ENCODE peak calls at places on chromosome 4, in seven cellular contexts. N is psoas muscle, T is IMR-90, K is GM12865, M is bronchial epithelial cell, L is cardiac fibroblast, Q is suprapubic skin. A is an unnamed sample.

GRCh38 chr4:113013746-113014145 is 35.7 kb upstream of the ANK2 start:
- DNase-seq in N (no peak), T (no peak), K (no peak), M (no peak), L (peak; percentile 14), Q (no peak), A (no peak)

GRCh38 chr4:110055014-110055768 is 142.5 kb downstream of the EGF start:
- DNase-seq in N (no peak), T (peak; percentile 28), K (peak; percentile 87), M (peak; percentile 15), L (no peak), Q (no peak), A (peak; percentile 24)

GRCh38 chr4:73976716-73977115 is 5.1 kb downstream of the PF4 start:
- DNase-seq in N (no peak), T (peak; percentile 13), K (no peak), M (no peak), L (peak; percentile 84), Q (no peak), A (no peak)

GRCh38 chr4:183097251-183098079 is 1.6 kb upstream of the WWC2 start:
- DNase-seq in N (peak; percentile 70), T (no peak), K (no peak), M (no peak), L (no peak), Q (peak; percentile 72), A (no peak)

GRCh38 chr4:123406862-123407261 is 10.3 kb downstream of the SPRY1 start:
- DNase-seq in N (no peak), T (no peak), K (no peak), M (no peak), L (peak; percentile 36), Q (no peak), A (no peak)

GRCh38 chr4:26273308-26273980 is 47.4 kb upstream of the RBPJ start:
- DNase-seq in N (no peak), T (no peak), K (no peak), M (no peak), L (no peak), Q (no peak), A (no peak)

GRCh38 chr4:1294424-1294823 is 4.7 kb downstream of the MAEA start:
- DNase-seq in N (peak; percentile 37), T (no peak), K (no peak), M (no peak), L (no peak), Q (no peak), A (no peak)

GRCh38 chr4:111266937-111267336 is 644.1 kb upstream of the PITX2 start:
- DNase-seq in N (no peak), T (no peak), K (no peak), M (no peak), L (no peak), Q (no peak), A (no peak)

GRCh38 chr4:189088783-189089182 is 851.9 kb upstream of the FRG1 start:
- DNase-seq in N (no peak), T (peak; percentile 79), K (no peak), M (no peak), L (no peak), Q (no peak), A (no peak)

GRCh38 chr4:163484906-163485305 is 9.6 kb upstream of the TMA16 start:
- DNase-seq in N (no peak), T (peak; percentile 51), K (peak; percentile 76), M (peak; percentile 44), L (peak; percentile 65), Q (no peak), A (peak; percentile 55)

GRCh38 chr4:152591361-152591760 is 55.5 kb upstream of the FBXW7 start:
- DNase-seq in N (peak; percentile 67), T (peak; percentile 11), K (no peak), M (peak; percentile 65), L (peak; percentile 61), Q (peak; percentile 78), A (peak; percentile 81)

GRCh38 chr4:52173470-52174055 is 122.5 kb downstream of the SPATA18 start:
- DNase-seq in N (peak; percentile 80), T (no peak), K (no peak), M (no peak), L (peak; percentile 52), Q (no peak), A (no peak)

GRCh38 chr4:34148322-34148908 is 2095.9 kb downstream of the ARAP2 start:
- DNase-seq in N (no peak), T (no peak), K (no peak), M (peak; percentile 53), L (no peak), Q (no peak), A (peak; percentile 30)

GRCh38 chr4:37760840-37761239 is 65.6 kb upstream of the PGM2 start:
- DNase-seq in N (no peak), T (no peak), K (no peak), M (peak; percentile 13), L (peak; percentile 64), Q (no peak), A (no peak)

GRCh38 chr4:124907881-124908280 is 195.3 kb upstream of the ANKRD50 start:
- DNase-seq in N (no peak), T (peak; percentile 91), K (no peak), M (no peak), L (peak; percentile 70), Q (no peak), A (no peak)

GRCh38 chr4:81366786-81367185 is 104.9 kb downstream of the RASGEF1B start:
- DNase-seq in N (no peak), T (no peak), K (no peak), M (no peak), L (no peak), Q (no peak), A (no peak)

GRCh38 chr4:162157241-162157640 is 6.6 kb downstream of the FSTL5 start:
- DNase-seq in N (no peak), T (no peak), K (no peak), M (no peak), L (no peak), Q (no peak), A (no peak)

GRCh38 chr4:21811576-21811975 is 137.0 kb downstream of the KCNIP4 start:
- DNase-seq in N (no peak), T (no peak), K (no peak), M (no peak), L (peak; percentile 65), Q (no peak), A (no peak)

GRCh38 chr4:108683479-108683878 is 33.1 kb downstream of the OSTC start:
- DNase-seq in N (no peak), T (peak; percentile 41), K (peak; percentile 28), M (peak; percentile 52), L (peak; percentile 35), Q (no peak), A (peak; percentile 57)

GRCh38 chr4:17490575-17491059 is 21.3 kb downstream of the QDPR start:
- DNase-seq in N (no peak), T (no peak), K (no peak), M (no peak), L (no peak), Q (no peak), A (no peak)

GRCh38 chr4:153520871-153521329 is 54.7 kb downstream of the TMEM131L start:
- DNase-seq in N (no peak), T (no peak), K (peak; percentile 81), M (no peak), L (no peak), Q (no peak), A (no peak)

GRCh38 chr4:158622251-158622650 is 49.4 kb downstream of the C4orf46 start:
- DNase-seq in N (no peak), T (peak; percentile 34), K (no peak), M (peak; percentile 69), L (peak; percentile 9), Q (no peak), A (peak; percentile 24)

GRCh38 chr4:143668930-143669553 is 31.4 kb downstream of the FREM3 start:
- DNase-seq in N (no peak), T (no peak), K (peak; percentile 75), M (no peak), L (no peak), Q (no peak), A (no peak)

DNA sequence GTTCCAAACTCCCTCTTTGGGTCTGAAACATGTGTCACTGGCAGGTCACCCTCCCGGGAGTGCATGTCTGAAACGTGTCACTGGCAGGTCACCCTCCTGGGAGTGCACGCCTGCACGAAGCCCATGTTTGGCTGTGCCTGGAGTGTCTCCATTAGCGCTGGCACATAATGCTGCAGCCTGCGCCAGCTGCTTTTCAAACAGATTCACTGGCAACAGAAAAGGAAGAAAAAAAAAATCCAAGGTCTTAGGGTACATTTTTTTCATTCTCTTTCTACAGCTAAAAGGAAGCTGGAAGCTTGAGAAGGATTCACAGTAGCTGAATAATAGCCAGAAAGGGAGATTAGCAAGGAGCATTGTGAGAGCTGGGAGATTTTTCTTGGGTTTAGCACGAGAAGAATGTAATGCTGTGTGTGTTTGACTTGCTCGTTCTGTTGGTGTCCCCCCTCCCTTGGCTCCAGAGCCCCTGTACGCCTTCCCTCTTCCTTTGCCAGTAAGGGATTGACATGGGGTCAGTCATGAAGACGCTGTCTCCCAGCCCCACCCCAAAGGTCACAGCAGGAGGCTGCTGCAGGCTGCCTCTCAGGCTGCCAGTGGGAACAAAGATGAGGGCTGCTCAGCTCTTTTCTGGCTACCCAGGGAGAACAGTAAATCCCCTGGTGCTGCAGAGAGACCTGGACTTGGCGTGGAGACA is 39.1 kb upstream of the TLR3 start:
- DNase-seq in N (peak; percentile 84), T (peak; percentile 5), K (no peak), M (peak; percentile 17), L (peak; percentile 94), Q (peak; percentile 73), A (peak; percentile 19)
- H3K4me3 ChIP-seq in N (peak overlapping the region; percentile 41), T (no peak overlapping the region), K (no peak overlapping the region), M (no peak overlapping the region), L (no peak overlapping the region), Q (peak overlapping the region; percentile 14), A (no peak overlapping the region)

GRCh38 chr4:8681391-8681790 is 88.8 kb downstream of the CPZ start:
- DNase-seq in N (no peak), T (no peak), K (no peak), M (no peak), L (no peak), Q (no peak), A (no peak)
- TF ChIP-seq CTCF in N (no peak), T (no peak), K (no peak), M (no peak), L (no peak), Q (no peak), A (no peak)

GRCh38 chr4:18980516-18981233 is 959.1 kb upstream of the LCORL start:
- DNase-seq in N (no peak), T (no peak), K (peak; percentile 79), M (peak; percentile 39), L (no peak), Q (no peak), A (peak; percentile 71)
- H3K4me3 ChIP-seq in N (no peak overlapping the region), T (no peak overlapping the region), K (no peak overlapping the region), M (no peak overlapping the region), L (no peak overlapping the region), Q (no peak overlapping the region), A (no peak overlapping the region)

DNA sequence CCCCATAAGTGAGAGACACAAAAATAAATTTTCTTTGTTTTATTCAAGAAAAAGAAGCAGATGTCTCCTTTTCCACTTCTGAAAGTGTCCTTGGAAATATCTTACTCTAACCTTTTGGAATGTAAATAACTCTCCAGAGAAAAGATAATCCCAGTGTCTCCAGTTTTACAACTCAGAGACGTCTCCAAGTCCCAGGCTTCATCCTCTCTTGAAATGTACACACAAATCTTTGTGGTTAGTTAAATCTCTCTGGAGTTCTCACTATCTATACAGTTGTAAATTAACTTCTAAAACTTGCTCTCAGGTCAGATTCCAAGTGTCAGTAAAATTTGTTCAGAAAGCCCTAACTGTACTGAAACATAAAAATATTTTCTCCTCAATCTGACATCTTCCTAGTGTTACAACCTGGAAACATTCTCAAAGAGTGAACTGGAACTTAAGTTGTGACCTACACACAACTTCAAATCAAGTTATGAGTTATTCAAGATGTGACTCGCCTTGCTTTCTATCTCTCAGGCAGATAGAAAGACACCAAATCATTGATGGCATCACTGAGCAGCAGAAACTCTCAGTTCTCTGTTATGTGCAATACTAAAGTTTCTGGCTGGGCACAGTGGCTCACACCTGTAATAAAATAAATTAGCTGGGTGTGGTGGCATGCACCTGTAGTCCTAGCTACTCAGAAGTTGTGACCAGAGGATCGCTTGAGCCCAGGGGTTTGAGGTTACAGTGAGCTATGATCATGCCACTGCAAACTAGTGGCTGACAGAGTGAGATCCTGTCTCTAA is 284.2 kb downstream of the RCHY1 start:
- DNase-seq in N (no peak), T (peak; percentile 7), K (peak; percentile 60), M (no peak), L (peak; percentile 3), Q (no peak), A (no peak)
- TF ChIP-seq CTCF in N (no peak), T (no peak), K (no peak), M (no peak), L (no peak), Q (no peak), A (no peak)